ENCODE peak calls at places on chromosomes 5 and 9, in seven cellular contexts. P, J, R, K, F, B and S are unnamed samples.

GRCh38 chr9:136075134-136075841 is 19.8 kb downstream of the NACC2 start:
- DNase-seq in P (no peak), J (no peak), R (no peak), K (peak), F (no peak), B (no peak), S (no peak)

GRCh38 chr5:56769875-56770604 is 45.3 kb upstream of the MAP3K1 start:
- DNase-seq in P (no peak), J (no peak), R (no peak), K (no peak), F (no peak), B (no peak), S (no peak)

GRCh38 chr9:132878695-132879064 is at the start of gene SPACA9:
- DNase-seq in P (peak), J (no peak), R (peak), K (peak), F (peak), B (peak), S (peak)

GRCh38 chr5:172565455-172565854 is 75.6 kb upstream of the NEURL1B start:
- DNase-seq in P (no peak), J (no peak), R (no peak), K (no peak), F (no peak), B (no peak), S (no peak)

GRCh38 chr5:157143127-157143959 is 678 bp upstream of the MED7 start:
- DNase-seq in P (peak), J (no peak), R (peak), K (no peak), F (peak), B (peak), S (no peak)

GRCh38 chr5:37812365-37812764 is 27.5 kb downstream of the GDNF start:
- DNase-seq in P (peak), J (no peak), R (no peak), K (no peak), F (no peak), B (no peak), S (no peak)

GRCh38 chr5:14190194-14191164 is 47.3 kb downstream of the TRIO start:
- DNase-seq in P (peak), J (no peak), R (peak), K (no peak), F (no peak), B (no peak), S (no peak)

GRCh38 chr9:93081081-93081529 is 14.9 kb upstream of the CARD19 start:
- DNase-seq in P (no peak), J (no peak), R (peak), K (no peak), F (no peak), B (peak), S (no peak)

GRCh38 chr5:177959315-177959714 is 36.7 kb downstream of the PROP1 start:
- DNase-seq in P (no peak), J (no peak), R (no peak), K (no peak), F (no peak), B (no peak), S (no peak)

GRCh38 chr5:132483661-132484385 is 6.8 kb downstream of the IRF1 start:
- DNase-seq in P (no peak), J (no peak), R (no peak), K (no peak), F (no peak), B (peak), S (no peak)

GRCh38 chr5:150640311-150641005 is at the start of gene SYNPO:
- DNase-seq in P (peak), J (no peak), R (peak), K (no peak), F (peak), B (no peak), S (no peak)

GRCh38 chr5:162384225-162384624 is 316.7 kb downstream of the GABRG2 start:
- DNase-seq in P (no peak), J (no peak), R (no peak), K (no peak), F (no peak), B (no peak), S (no peak)

GRCh38 chr9:751137-752051 is 90.1 kb upstream of the DMRT1 start:
- DNase-seq in P (no peak), J (no peak), R (no peak), K (no peak), F (no peak), B (no peak), S (no peak)

GRCh38 chr9:130897848-130898551 is 1.4 kb upstream of the QRFP start:
- DNase-seq in P (no peak), J (no peak), R (no peak), K (peak), F (no peak), B (no peak), S (no peak)

GRCh38 chr9:77750284-77750683 is 102.2 kb upstream of the GNA14 start:
- DNase-seq in P (no peak), J (no peak), R (no peak), K (no peak), F (no peak), B (no peak), S (no peak)

DNA sequence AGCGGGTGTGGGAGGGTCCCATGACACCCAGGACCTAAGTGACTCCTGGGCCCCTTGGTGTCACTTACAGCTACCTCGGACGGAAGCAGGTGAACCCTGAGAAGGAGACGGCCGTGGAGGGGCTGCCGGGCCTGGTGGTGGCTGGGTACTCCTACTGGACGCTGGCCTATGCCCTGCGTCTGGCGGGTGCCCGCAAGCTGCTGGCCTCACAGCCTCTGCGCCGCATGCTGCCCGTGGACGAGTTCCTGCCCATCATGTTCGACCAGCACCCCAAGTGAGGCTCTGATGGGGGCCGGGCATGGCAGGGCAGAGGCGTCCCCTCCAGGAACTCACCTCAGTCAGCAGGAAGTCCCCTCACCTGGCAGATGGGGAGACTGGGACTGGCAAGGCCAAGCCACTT is 13.7 kb downstream of the CERCAM start:
- DNase-seq in P (no peak), J (no peak), R (no peak), K (no peak), F (no peak), B (no peak), S (no peak)
- H3K4me3 ChIP-seq in P (no peak), J (no peak), R (no peak), K (no peak), F (no peak), B (no peak), S (no peak)

GRCh38 chr9:37509536-37509935 is 23.8 kb downstream of the POLR1E start:
- DNase-seq in P (no peak), J (no peak), R (no peak), K (no peak), F (no peak), B (no peak), S (no peak)

GRCh38 chr9:37511006-37511714 is 25.4 kb downstream of the POLR1E start:
- DNase-seq in P (peak), J (peak), R (no peak), K (no peak), F (no peak), B (no peak), S (no peak)

GRCh38 chr9:37507586-37508134 is 21.9 kb downstream of the POLR1E start:
- DNase-seq in P (no peak), J (no peak), R (no peak), K (no peak), F (no peak), B (no peak), S (no peak)

GRCh38 chr9:37508135-37508833 is 22.5 kb downstream of the POLR1E start:
- DNase-seq in P (no peak), J (no peak), R (no peak), K (no peak), F (no peak), B (no peak), S (no peak)

GRCh38 chr9:37508834-37509206 is 23.1 kb downstream of the POLR1E start:
- DNase-seq in P (no peak), J (no peak), R (no peak), K (no peak), F (no peak), B (no peak), S (no peak)
- TF ChIP-seq CTCF in P (peak), J (no peak), R (no peak), K (no peak), F (no peak), B (no peak), S (no peak)

DNA sequence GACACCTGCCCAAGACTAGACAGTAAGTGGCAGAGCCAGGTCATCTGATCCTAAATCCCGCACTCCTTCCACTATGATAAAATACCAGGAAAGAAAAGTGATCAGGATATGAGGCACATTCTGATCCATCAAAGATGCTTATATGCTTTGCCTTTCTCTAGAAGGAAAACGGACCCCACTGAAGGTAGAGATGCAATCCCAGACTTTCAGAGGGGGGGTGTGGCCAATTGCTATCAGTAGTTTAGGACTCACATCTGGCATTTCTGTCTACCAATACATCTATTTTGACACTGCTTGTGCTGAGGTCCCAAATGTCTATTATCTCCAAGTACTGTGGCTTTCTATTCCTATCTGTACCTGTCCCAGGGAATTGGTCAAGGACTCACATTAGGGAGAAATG is 1.7 kb downstream of the TRIM52 start:
- DNase-seq in P (no peak), J (no peak), R (no peak), K (no peak), F (no peak), B (no peak), S (no peak)
- TF ChIP-seq POLR2A in P (no peak), J (no peak), R (no peak), K (no peak), F (no peak), B (no peak), S (no peak)

DNA sequence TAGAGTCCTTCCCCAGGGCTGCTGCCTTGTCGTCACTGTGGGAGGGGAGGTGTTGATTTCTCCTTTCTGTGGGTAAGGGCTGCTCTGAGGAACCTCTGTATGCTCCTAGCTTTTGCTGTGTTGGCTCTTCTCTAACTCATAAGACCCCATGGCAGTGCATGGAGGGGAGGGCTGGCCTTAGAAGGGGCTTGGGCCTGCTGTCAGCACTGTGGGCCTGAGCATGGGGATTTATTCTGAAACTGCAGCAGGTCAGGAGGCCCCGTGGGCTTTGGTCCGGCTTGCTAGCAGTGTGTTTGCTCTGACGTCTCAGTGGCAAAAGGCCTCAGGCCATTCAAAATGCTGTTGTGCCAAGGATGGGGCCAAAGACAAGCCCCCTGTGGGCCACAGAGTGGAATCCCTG is 6.8 kb downstream of the FGF18 start:
- DNase-seq in P (no peak), J (no peak), R (no peak), K (no peak), F (no peak), B (peak), S (no peak)
- H3K4me3 ChIP-seq in P (no peak), J (no peak), R (no peak), K (no peak), F (no peak), B (no peak), S (no peak)

GRCh38 chr5:141960018-141960417 is 2.0 kb upstream of the PCDH12 start:
- DNase-seq in P (no peak), J (no peak), R (no peak), K (no peak), F (no peak), B (no peak), S (no peak)

GRCh38 chr5:141960449-141961323 is 2.7 kb upstream of the PCDH12 start:
- DNase-seq in P (peak), J (peak), R (peak), K (no peak), F (peak), B (peak), S (peak)

GRCh38 chr5:141958773-141959172 is 771 bp upstream of the PCDH12 start:
- DNase-seq in P (no peak), J (no peak), R (no peak), K (no peak), F (no peak), B (no peak), S (no peak)

GRCh38 chr5:141958113-141958512 is at the start of gene PCDH12:
- DNase-seq in P (no peak), J (no peak), R (peak), K (peak), F (no peak), B (no peak), S (no peak)

DNA sequence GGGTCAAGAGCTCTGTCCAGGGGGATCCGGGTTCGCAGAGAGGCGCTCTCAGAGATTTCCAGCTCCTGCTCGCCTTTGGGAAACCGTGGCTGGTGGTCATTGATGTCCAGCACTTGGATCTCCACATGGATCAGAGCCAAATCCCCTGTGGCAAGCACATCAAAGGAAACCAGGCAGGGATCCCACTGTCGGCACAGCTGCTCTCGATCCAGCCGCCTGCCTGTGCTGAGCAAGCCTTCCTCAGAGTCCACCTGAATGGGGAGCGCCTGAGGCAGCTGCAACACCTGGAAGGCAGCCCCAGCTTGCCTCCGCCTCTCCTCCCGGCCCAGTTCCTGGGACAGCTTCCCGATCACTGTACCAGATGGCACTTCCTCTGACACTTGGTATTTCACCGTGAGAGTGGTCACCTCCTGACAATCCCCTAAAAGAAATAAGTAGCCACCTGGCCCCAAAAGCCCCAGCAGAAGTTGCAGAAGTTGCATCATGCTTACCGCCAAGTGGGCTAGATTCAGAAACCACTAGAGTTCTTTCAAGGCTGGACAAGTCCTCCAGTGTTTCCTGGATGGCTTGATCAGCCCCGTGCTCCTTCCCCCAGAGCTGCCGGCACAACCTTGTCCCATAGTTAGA is 522 bp downstream of the PCDH12 start:
- DNase-seq in P (no peak), J (no peak), R (no peak), K (peak), F (no peak), B (no peak), S (no peak)
- TF ChIP-seq CTCF in P (no peak), J (no peak), R (no peak), K (no peak), F (no peak), B (no peak), S (no peak)

DNA sequence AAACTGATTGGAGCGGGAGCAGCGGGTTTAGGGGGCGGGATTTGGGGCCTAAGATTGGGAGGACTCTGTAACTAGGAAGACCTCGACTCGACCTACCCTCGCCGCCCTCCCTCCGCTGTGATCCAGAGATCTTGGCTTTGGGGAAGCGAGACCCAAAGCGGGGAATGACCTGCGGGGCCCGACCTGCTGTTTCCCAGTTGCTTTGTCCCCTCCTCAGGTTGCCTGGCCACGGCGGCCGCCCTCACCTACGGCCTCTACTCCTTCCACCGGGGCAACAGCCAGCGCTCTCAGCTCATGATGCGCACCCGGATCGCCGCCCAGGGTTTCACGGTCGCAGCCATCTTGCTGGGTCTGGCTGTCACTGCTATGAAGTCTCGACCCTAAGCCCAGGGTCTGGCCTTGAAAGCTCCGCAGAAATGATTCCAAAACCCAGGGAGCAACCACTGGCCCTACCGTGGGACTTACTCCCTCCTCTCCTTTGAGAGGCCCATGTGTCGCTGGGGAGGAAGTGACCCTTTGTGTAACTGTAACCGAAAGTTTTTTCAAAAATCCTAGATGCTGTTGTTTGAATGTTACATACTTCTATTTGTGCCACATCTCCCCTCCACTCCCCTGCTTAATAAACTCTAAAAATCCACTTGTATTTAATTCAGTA is 690 bp downstream of the HIGD2A start:
- DNase-seq in P (no peak), J (no peak), R (no peak), K (peak), F (no peak), B (no peak), S (no peak)
- TF ChIP-seq POLR2A in P (peak), J (peak), R (peak), K (peak), F (no peak), B (no peak), S (peak)